ENCODE peak calls at places on chromosomes 6 and 20, in four cellular contexts. C is GM12878, N is K562, Q is GM12891. V is an unnamed sample.

GRCh38 chr6:160368670-160369069 is 20.5 kb downstream of the SLC22A3 start:
- DNase-seq in N (no peak), Q (no peak), C (no peak), V (no peak)

GRCh38 chr20:47464380-47465101 is 37.1 kb upstream of the NCOA3 start:
- DNase-seq in C (no peak), Q (no peak), N (no peak), V (no peak)

GRCh38 chr6:17280552-17281090 is 540 bp upstream of the RBM24 start:
- DNase-seq in Q (peak), N (no peak), C (no peak), V (no peak)

GRCh38 chr6:39760246-39760952 is 31.8 kb upstream of the DAAM2 start:
- DNase-seq in Q (no peak), N (no peak), C (no peak), V (no peak)

GRCh38 chr20:20972490-20972889 is 133.7 kb downstream of the LINC00237 start:
- DNase-seq in Q (no peak), C (no peak), N (no peak), V (no peak)

GRCh38 chr20:1283522-1284210 is 17.6 kb downstream of the SNPH start:
- DNase-seq in C (no peak), Q (no peak), N (no peak), V (no peak)

GRCh38 chr6:40438556-40438955 is 148.6 kb downstream of the LRFN2 start:
- DNase-seq in Q (no peak), N (no peak), C (no peak), V (no peak)

GRCh38 chr6:165713845-165714466 is 50.9 kb upstream of the PDE10A start:
- DNase-seq in C (no peak), N (no peak), Q (no peak), V (no peak)

GRCh38 chr6:43977404-43978111 is 149.7 kb downstream of the MRPL14 start:
- DNase-seq in Q (no peak), C (peak), N (no peak), V (no peak)

GRCh38 chr6:146047356-146047755 is 18.5 kb downstream of the GRM1 start:
- DNase-seq in C (no peak), Q (no peak), N (no peak), V (no peak)

GRCh38 chr20:25012616-25013189 is 20.2 kb upstream of the APMAP start:
- DNase-seq in C (no peak), N (no peak), Q (no peak), V (no peak)

GRCh38 chr20:44615169-44615791 is 32.9 kb downstream of the PKIG start:
- DNase-seq in Q (no peak), N (no peak), C (no peak), V (no peak)

GRCh38 chr20:21393142-21393541 is 4.2 kb downstream of the NKX2-4 start:
- DNase-seq in C (no peak), N (no peak), Q (no peak), V (no peak)

GRCh38 chr6:152195896-152196295 is 388.4 kb downstream of the ESR1 start:
- DNase-seq in N (no peak), Q (no peak), C (no peak), V (no peak)

GRCh38 chr6:35787266-35788218 is 6.7 kb downstream of the CLPSL1 start:
- DNase-seq in N (peak), Q (no peak), C (no peak), V (no peak)

GRCh38 chr6:148747493-148748160 is 797 bp downstream of the UST start:
- DNase-seq in Q (no peak), C (no peak), N (no peak), V (no peak)

GRCh38 chr6:30331981-30332380 is 5.3 kb downstream of the TRIM39 start:
- DNase-seq in N (no peak), Q (no peak), C (no peak), V (no peak)

GRCh38 chr6:36204068-36204753 is 7.7 kb downstream of the BRPF3 start:
- DNase-seq in C (peak), Q (no peak), N (no peak), V (peak)

GRCh38 chr6:151701820-151702562 is 105.5 kb upstream of the ESR1 start:
- DNase-seq in N (no peak), C (no peak), Q (no peak), V (no peak)

GRCh38 chr6:2938632-2939083 is 32.7 kb downstream of the SERPINB6 start:
- DNase-seq in N (peak), C (no peak), Q (no peak), V (peak)

GRCh38 chr20:37318046-37318445 is 27.9 kb upstream of the SRC start:
- DNase-seq in N (no peak), Q (no peak), C (no peak), V (no peak)

GRCh38 chr6:36743032-36743431 is 45.4 kb downstream of the RAB44 start:
- DNase-seq in C (no peak), Q (no peak), N (no peak), V (no peak)

GRCh38 chr20:50729925-50730764 is 1.2 kb upstream of the PARD6B start:
- DNase-seq in C (no peak), N (peak), Q (no peak), V (no peak)

GRCh38 chr20:33443006-33443511 is 504 bp downstream of the SNTA1 start:
- DNase-seq in N (peak), Q (peak), C (no peak), V (no peak)

GRCh38 chr6:140897804-140898573 is 1234.7 kb upstream of the GJE1 start:
- DNase-seq in N (peak), Q (no peak), C (no peak), V (peak)

GRCh38 chr6:142692942-142693341 is 252.0 kb downstream of the HIVEP2 start:
- DNase-seq in C (no peak), N (peak), Q (no peak), V (peak)

GRCh38 chr20:45105317-45105716 is 4.4 kb upstream of the KCNS1 start:
- DNase-seq in N (peak), Q (no peak), C (no peak), V (no peak)

GRCh38 chr6:137216875-137217553 is 2.2 kb downstream of the IFNGR1 start:
- DNase-seq in N (no peak), C (no peak), Q (no peak), V (no peak)

GRCh38 chr20:32911355-32911754 is 52.6 kb downstream of the EFCAB8 start:
- DNase-seq in C (no peak), N (no peak), Q (no peak), V (no peak)

GRCh38 chr6:38337819-38338465 is 301.8 kb downstream of the BTBD9 start:
- DNase-seq in C (no peak), N (no peak), Q (no peak), V (no peak)
- TF ChIP-seq SPI1 in C (no peak), N (no peak), Q (no peak), V (no peak)

GRCh38 chr6:117481278-117481925 is 1.1 kb upstream of the DCBLD1 start:
- DNase-seq in C (no peak), Q (no peak), N (peak), V (no peak)
- TF ChIP-seq SPI1 in C (no peak), Q (peak), N (peak), V (no peak)

DNA sequence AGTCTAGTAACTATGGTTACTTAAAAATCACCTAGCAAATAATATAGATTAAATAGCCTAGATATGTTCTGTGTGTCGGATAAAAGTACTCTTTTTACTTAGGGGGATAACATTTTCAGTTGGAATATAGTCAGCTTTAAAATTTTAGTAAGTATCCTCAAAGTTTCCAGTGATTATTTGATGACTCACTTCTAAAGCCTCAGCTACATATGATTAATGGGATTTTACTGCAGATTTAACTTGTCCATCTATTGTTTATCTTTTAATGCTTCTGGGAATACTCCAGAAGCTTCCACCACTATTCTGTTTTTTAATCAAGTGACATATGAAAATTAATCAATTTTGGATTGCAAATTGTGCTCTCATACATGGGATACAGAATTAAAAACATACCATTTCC is 8.7 kb upstream of the TENT5A start:
- DNase-seq in N (no peak), C (no peak), Q (no peak), V (no peak)
- TF ChIP-seq SPI1 in N (no peak), C (no peak), Q (no peak), V (no peak)

GRCh38 chr6:53947780-53948179 is 153.0 kb downstream of the LRRC1 start:
- DNase-seq in Q (no peak), C (no peak), N (no peak), V (no peak)
- TF ChIP-seq SPI1 in Q (no peak), C (no peak), N (no peak), V (no peak)

GRCh38 chr20:62616728-62617621 is 25.3 kb upstream of the SLCO4A1 start:
- DNase-seq in C (no peak), N (peak), Q (peak), V (peak)
- TF ChIP-seq SPI1 in C (no peak), N (no peak), Q (no peak), V (no peak)

GRCh38 chr6:106169517-106169916 is 83.4 kb downstream of the PRDM1 start:
- DNase-seq in N (no peak), Q (no peak), C (no peak), V (no peak)

GRCh38 chr6:106167105-106167814 is 81.1 kb downstream of the PRDM1 start:
- DNase-seq in C (peak), Q (no peak), N (no peak), V (no peak)

GRCh38 chr6:106165885-106166485 is 79.8 kb downstream of the PRDM1 start:
- DNase-seq in N (no peak), Q (no peak), C (no peak), V (no peak)

GRCh38 chr6:106170030-106170791 is 84.1 kb downstream of the PRDM1 start:
- DNase-seq in N (no peak), C (no peak), Q (no peak), V (no peak)

DNA sequence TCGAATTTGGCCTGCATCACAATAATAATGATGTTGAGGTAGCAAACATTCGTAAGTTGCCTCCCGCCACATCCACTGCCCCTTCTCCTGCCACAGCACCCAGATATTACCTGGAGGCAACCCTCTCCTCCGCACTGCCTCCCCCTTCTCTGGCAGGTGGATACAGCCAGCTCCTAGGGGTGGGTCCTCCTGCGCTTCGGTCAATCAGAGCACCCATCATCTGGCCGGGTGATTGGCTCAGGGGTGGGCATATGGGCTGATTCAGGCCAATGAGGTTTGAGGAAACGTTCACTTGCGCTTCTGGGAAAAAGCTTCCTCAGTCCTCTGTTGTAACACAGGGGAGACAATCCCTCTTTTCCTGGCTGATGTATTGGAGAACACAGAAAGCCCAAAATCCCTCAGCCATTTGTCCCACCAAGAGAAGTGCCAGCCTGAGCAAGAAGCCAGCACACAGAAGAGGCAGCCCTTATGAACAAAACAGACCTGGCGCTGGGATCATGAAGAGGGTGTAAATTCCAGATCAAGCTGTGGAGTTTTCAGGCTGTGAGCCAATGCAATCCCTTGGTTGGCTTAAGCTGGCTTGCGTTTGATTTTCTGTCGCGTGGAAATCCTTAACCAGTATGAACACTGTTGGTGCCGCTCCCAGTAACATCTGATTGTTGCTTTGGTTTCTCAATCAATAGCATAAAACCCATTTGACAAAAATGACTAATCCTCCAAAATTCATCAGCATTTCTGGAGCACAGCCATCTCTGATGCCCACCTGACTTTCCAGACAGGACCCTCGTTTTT is 82.2 kb downstream of the PRDM1 start:
- DNase-seq in N (peak), Q (no peak), C (no peak), V (no peak)
- TF ChIP-seq SPI1 in N (no peak), Q (no peak), C (no peak), V (no peak)